ENCODE peak calls at places on chromosomes 13 and 19, in four cellular contexts. L, K, Y and Q are unnamed samples.

GRCh38 chr19:42254083-42254849 is 662 bp downstream of the ERF start:
- DNase-seq in L (peak; percentile 94), K (peak; percentile 87), Y (peak; percentile 93), Q (peak; percentile 48)

GRCh38 chr19:54183431-54183830 is 5.9 kb downstream of the MBOAT7 start:
- DNase-seq in L (no peak), K (no peak), Y (no peak), Q (no peak)

GRCh38 chr13:24822640-24823039 is 58.7 kb downstream of the RNF17 start:
- DNase-seq in L (no peak), K (no peak), Y (no peak), Q (no peak)

GRCh38 chr13:94966380-94966779 is 254.0 kb upstream of the SOX21 start:
- DNase-seq in L (peak; percentile 52), K (no peak), Y (no peak), Q (no peak)

GRCh38 chr13:112575680-112576079 is 12.3 kb downstream of the TUBGCP3 start:
- DNase-seq in L (no peak), K (no peak), Y (peak; percentile 70), Q (no peak)

GRCh38 chr13:77300176-77301141 is 26.4 kb downstream of the MYCBP2 start:
- DNase-seq in L (no peak), K (peak; percentile 28), Y (peak; percentile 9), Q (peak; percentile 23)

GRCh38 chr13:23966691-23967615 is 69.7 kb upstream of the C1QTNF9B start:
- DNase-seq in L (no peak), K (peak; percentile 34), Y (no peak), Q (peak; percentile 37)

GRCh38 chr13:40271511-40271910 is 394.9 kb downstream of the FOXO1 start:
- DNase-seq in L (no peak), K (no peak), Y (no peak), Q (no peak)

GRCh38 chr13:109479991-109480696 is 306.2 kb downstream of the IRS2 start:
- DNase-seq in L (no peak), K (peak; percentile 65), Y (no peak), Q (peak; percentile 52)

GRCh38 chr19:13986348-13986904 is 19.7 kb downstream of the RFX1 start:
- DNase-seq in L (peak; percentile 55), K (peak; percentile 42), Y (peak; percentile 85), Q (no peak)

GRCh38 chr19:23554548-23554947 is 132.5 kb downstream of the ZNF675 start:
- DNase-seq in L (no peak), K (no peak), Y (no peak), Q (peak; percentile 83)

GRCh38 chr19:12648088-12648487 is 18.5 kb downstream of the MAN2B1 start:
- DNase-seq in L (no peak), K (no peak), Y (peak; percentile 67), Q (no peak)

GRCh38 chr13:61880576-61881283 is 465.1 kb upstream of the PCDH20 start:
- DNase-seq in L (peak; percentile 59), K (peak; percentile 65), Y (peak; percentile 84), Q (peak; percentile 33)

GRCh38 chr13:102422690-102423089 is 20.8 kb upstream of the FGF14 start:
- DNase-seq in L (no peak), K (no peak), Y (no peak), Q (no peak)

GRCh38 chr19:8367327-8368001 is 3.5 kb downstream of the ANGPTL4 start:
- DNase-seq in L (peak; percentile 68), K (peak; percentile 92), Y (peak; percentile 84), Q (peak; percentile 97)

GRCh38 chr13:94950303-94950702 is 238.0 kb upstream of the SOX21 start:
- DNase-seq in L (peak; percentile 65), K (peak; percentile 36), Y (peak; percentile 74), Q (no peak)

GRCh38 chr13:72726721-72727416 is 560 bp downstream of the MZT1 start:
- DNase-seq in L (peak; percentile 79), K (peak; percentile 59), Y (peak; percentile 75), Q (peak; percentile 6)

GRCh38 chr13:62879071-62879470 is 1463.4 kb upstream of the PCDH20 start:
- DNase-seq in L (no peak), K (no peak), Y (no peak), Q (peak; percentile 11)

GRCh38 chr19:46624958-46625661 is at the start of gene PTGIR:
- DNase-seq in L (no peak), K (peak; percentile 62), Y (peak; percentile 40), Q (no peak)

GRCh38 chr13:20714563-20715339 is 11.3 kb downstream of the IL17D start:
- DNase-seq in L (no peak), K (peak; percentile 48), Y (no peak), Q (no peak)

GRCh38 chr13:30978981-30979956 is 46.8 kb downstream of the TEX26 start:
- DNase-seq in L (peak; percentile 83), K (peak; percentile 30), Y (peak; percentile 95), Q (peak; percentile 42)

GRCh38 chr13:65965496-65965895 is 1264.6 kb downstream of the PCDH9 start:
- DNase-seq in L (no peak), K (no peak), Y (no peak), Q (peak; percentile 29)

GRCh38 chr13:21121616-21122015 is 54.7 kb downstream of the SKA3 start:
- DNase-seq in L (no peak), K (no peak), Y (no peak), Q (no peak)

GRCh38 chr13:107025991-107026390 is 458.1 kb upstream of the ARGLU1 start:
- DNase-seq in L (no peak), K (peak; percentile 49), Y (no peak), Q (peak; percentile 49)

GRCh38 chr19:44969437-44969836 is 14.3 kb downstream of the CLPTM1 start:
- DNase-seq in L (no peak), K (no peak), Y (no peak), Q (no peak)

GRCh38 chr13:114211446-114211845 is 23.3 kb upstream of the CDC16 start:
- DNase-seq in L (no peak), K (no peak), Y (no peak), Q (no peak)

GRCh38 chr19:42184401-42184861 is 33.0 kb downstream of the DEDD2 start:
- DNase-seq in L (peak; percentile 93), K (peak; percentile 85), Y (peak; percentile 97), Q (peak; percentile 79)

GRCh38 chr13:70568571-70568970 is 460.3 kb upstream of the KLHL1 start:
- DNase-seq in L (peak; percentile 53), K (peak; percentile 61), Y (peak; percentile 63), Q (peak; percentile 70)

GRCh38 chr19:6593651-6594416 is 2.9 kb upstream of the CD70 start:
- DNase-seq in L (no peak), K (no peak), Y (no peak), Q (no peak)

GRCh38 chr19:6587998-6588507 is 2.9 kb downstream of the CD70 start:
- DNase-seq in L (peak; percentile 10), K (no peak), Y (peak; percentile 24), Q (no peak)

GRCh38 chr19:6589711-6590457 is 1.1 kb downstream of the CD70 start:
- DNase-seq in L (no peak), K (no peak), Y (peak; percentile 32), Q (no peak)

GRCh38 chr19:6588508-6589345 is 2.2 kb downstream of the CD70 start:
- DNase-seq in L (peak; percentile 24), K (no peak), Y (peak; percentile 28), Q (no peak)

GRCh38 chr19:6590458-6591319 is at the start of gene CD70:
- DNase-seq in L (peak; percentile 80), K (no peak), Y (peak; percentile 85), Q (no peak)
- TF ChIP-seq EZH2phosphoT487 in L (peak; percentile 58), K (peak; percentile 52), Y (no peak), Q (no peak)

DNA sequence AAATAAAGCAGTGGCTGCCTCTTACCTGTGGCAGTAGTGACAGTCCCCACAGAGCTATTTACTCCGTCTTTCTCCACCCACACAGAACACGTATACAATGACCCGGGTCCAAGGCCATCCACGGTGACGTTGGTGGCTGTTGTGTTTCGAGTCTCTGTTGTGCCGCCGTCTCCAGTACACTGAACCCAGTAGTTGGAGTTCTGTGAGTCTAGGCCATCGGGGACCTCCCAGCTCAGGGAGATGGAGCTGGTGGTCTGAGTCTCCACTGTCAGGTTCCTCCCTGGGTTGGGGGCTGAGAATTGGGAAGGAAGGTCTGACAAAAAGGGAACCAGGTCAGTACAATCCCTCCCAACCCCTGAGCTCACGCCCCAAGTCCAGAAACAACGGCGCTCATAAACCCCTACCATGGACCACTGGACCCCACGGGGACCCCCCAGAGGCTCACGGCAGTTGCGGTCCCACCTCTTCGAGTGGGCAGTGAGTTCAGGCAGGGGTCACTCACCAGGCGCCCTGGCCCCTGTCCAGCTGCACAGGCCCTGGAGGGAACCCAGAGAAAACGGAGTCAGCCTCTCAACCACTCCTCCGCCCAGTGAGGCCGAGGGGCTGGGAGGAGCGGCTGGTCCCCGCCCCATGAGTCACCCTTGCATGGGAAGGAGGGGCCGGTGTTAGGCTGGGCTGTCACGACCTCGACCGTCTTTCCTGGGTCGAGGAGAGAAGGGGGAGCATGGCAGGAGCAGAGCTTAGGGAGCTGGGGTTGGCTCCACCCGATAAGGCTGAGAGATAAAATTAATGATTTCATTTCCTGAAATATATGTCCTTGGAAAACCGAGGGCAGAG is 2.4 kb downstream of the PTPRH start:
- DNase-seq in L (peak; percentile 77), K (peak; percentile 96), Y (peak; percentile 83), Q (peak; percentile 96)
- TF ChIP-seq EZH2phosphoT487 in L (no peak), K (no peak), Y (no peak), Q (no peak)

GRCh38 chr19:2663920-2664571 is 38.4 kb downstream of the GNG7 start:
- DNase-seq in L (no peak), K (no peak), Y (no peak), Q (no peak)
- TF ChIP-seq EZH2phosphoT487 in L (no peak), K (no peak), Y (no peak), Q (no peak)

DNA sequence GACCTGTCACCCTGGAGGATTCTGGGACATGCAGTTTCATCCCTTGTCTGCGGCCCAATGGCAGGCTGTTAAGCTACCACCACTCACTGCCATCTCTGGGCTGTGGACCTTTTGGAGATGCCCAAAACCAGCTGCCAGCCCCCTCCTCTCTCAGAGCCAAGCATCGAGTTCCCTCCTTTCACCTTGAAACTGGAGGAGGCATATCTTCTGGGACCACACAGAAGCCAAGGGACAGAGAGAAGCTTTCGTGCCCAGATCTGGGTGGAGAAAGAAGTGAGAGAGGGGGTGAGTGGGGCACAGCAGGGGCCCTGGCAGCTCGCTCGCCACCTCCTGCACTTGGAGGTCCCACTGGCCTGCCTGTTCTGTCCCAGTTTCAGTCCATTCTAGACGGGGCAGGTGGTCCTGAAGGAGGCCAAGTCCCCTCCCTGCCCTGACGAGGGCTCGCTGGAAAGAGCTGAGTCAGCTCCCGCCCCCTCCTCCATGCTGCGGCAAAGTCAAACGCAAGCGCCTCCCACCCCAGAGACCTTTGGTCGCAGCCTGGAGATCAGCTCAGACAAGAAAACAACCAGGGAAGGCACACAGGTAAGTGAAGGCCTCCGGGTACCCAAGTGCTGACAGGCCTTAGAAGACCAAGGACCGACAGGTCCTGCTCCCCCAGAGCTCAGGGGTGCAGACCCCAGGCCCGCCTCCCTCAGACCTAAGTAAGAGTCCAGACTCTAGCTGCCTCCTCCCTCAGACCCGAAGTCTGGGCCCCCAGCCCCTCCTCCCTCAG is 3.8 kb downstream of the BCAT2 start:
- DNase-seq in L (peak; percentile 42), K (peak; percentile 87), Y (peak; percentile 68), Q (peak; percentile 37)
- TF ChIP-seq EZH2phosphoT487 in L (no peak), K (no peak), Y (no peak), Q (no peak)

DNA sequence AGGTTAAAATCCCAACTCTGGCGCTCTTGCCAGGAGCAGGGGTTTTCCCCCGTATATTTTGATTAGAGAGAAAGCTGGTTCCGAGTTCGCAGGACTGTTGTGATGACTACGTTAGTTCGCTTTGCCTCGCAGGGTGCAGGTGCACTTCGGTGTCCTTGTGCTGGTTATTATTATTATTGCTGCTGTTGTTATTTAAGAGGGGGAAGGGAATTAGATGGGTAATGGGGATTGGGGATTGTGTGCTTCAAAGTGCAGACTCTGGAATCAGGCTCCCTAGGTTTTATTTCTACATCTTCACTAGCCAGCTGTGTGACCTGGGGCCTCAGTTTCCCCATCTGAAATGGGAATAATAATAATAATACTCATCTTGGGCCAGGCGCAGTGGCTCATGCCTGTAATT is 15.2 kb downstream of the ACP7 start:
- DNase-seq in L (no peak), K (no peak), Y (peak; percentile 38), Q (no peak)
- TF ChIP-seq EZH2phosphoT487 in L (no peak), K (no peak), Y (no peak), Q (no peak)